ENCODE peak calls at places on chromosome 14, in five cellular contexts. R, F, S, T and G are unnamed samples.

GRCh38 chr14:96681826-96682225 is 115.4 kb upstream of the VRK1 start:
- DNase-seq in F (no peak), T (no peak), S (no peak), R (no peak), G (no peak)

GRCh38 chr14:51684760-51685159 is 33.0 kb downstream of the FRMD6 start:
- DNase-seq in F (no peak), S (no peak), R (no peak), T (no peak), G (no peak)

GRCh38 chr14:88825078-88825458 is 617 bp downstream of the TTC8 start:
- DNase-seq in S (no peak), T (no peak), F (no peak), R (no peak), G (no peak)

GRCh38 chr14:100830681-100831080 is 4.8 kb downstream of the MEG3 start:
- DNase-seq in F (no peak), R (no peak), T (no peak), S (no peak), G (no peak)

GRCh38 chr14:96052541-96053105 is 13.5 kb downstream of the C14orf132 start:
- DNase-seq in R (no peak), F (no peak), S (no peak), T (no peak), G (no peak)

GRCh38 chr14:30283822-30284446 is 275.0 kb upstream of the G2E3 start:
- DNase-seq in T (no peak), F (no peak), R (peak; percentile 16), S (peak; percentile 37), G (no peak)

GRCh38 chr14:46108228-46108627 is 543.4 kb downstream of the RPL10L start:
- DNase-seq in R (no peak), T (no peak), S (no peak), F (no peak), G (no peak)

GRCh38 chr14:32635103-32635719 is 303.5 kb upstream of the NPAS3 start:
- DNase-seq in R (no peak), T (no peak), F (no peak), S (no peak), G (no peak)

GRCh38 chr14:87547536-87547935 is 445.4 kb downstream of the GALC start:
- DNase-seq in S (no peak), R (no peak), F (no peak), T (no peak), G (no peak)

GRCh38 chr14:37697489-37698121 is 102.2 kb downstream of the TTC6 start:
- DNase-seq in F (no peak), T (no peak), R (no peak), S (peak; percentile 96), G (no peak)

GRCh38 chr14:52769889-52770288 is 21.5 kb downstream of the GNPNAT1 start:
- DNase-seq in F (no peak), S (no peak), R (no peak), T (no peak), G (no peak)

GRCh38 chr14:92451755-92452154 is 61.8 kb upstream of the RIN3 start:
- DNase-seq in F (no peak), R (no peak), S (no peak), T (no peak), G (no peak)

GRCh38 chr14:66974397-66975025 is 214.7 kb upstream of the GARIN2 start:
- DNase-seq in R (no peak), S (no peak), T (no peak), F (no peak), G (no peak)

GRCh38 chr14:54343276-54344121 is 53.3 kb upstream of the CDKN3 start:
- DNase-seq in S (peak; percentile 34), F (no peak), R (no peak), T (no peak), G (no peak)

GRCh38 chr14:33617154-33617553 is 333.7 kb downstream of the EGLN3 start:
- DNase-seq in T (no peak), F (no peak), S (no peak), R (no peak), G (no peak)

GRCh38 chr14:67487937-67488893 is at the start of gene TMEM229B:
- DNase-seq in R (no peak), F (no peak), S (no peak), T (peak; percentile 66), G (peak; percentile 92)

GRCh38 chr14:92716131-92716530 is 32.3 kb downstream of the LGMN start:
- DNase-seq in T (no peak), S (no peak), R (no peak), F (no peak), G (no peak)

GRCh38 chr14:64137657-64138290 is 156.4 kb downstream of the ESR2 start:
- DNase-seq in F (no peak), R (peak; percentile 17), T (no peak), S (no peak), G (no peak)

GRCh38 chr14:35215110-35215872 is 76.9 kb upstream of the PSMA6 start:
- DNase-seq in F (no peak), S (peak; percentile 57), R (peak; percentile 6), T (no peak), G (no peak)

GRCh38 chr14:33184587-33184986 is 245.9 kb downstream of the NPAS3 start:
- DNase-seq in T (no peak), R (no peak), F (no peak), S (no peak), G (no peak)

GRCh38 chr14:104228221-104228620 is 89.8 kb downstream of the KIF26A start:
- DNase-seq in T (no peak), S (no peak), R (no peak), F (peak; percentile 49), G (no peak)

GRCh38 chr14:85296466-85297210 is 233.3 kb upstream of the FLRT2 start:
- DNase-seq in R (no peak), F (no peak), T (no peak), S (no peak), G (no peak)

DNA sequence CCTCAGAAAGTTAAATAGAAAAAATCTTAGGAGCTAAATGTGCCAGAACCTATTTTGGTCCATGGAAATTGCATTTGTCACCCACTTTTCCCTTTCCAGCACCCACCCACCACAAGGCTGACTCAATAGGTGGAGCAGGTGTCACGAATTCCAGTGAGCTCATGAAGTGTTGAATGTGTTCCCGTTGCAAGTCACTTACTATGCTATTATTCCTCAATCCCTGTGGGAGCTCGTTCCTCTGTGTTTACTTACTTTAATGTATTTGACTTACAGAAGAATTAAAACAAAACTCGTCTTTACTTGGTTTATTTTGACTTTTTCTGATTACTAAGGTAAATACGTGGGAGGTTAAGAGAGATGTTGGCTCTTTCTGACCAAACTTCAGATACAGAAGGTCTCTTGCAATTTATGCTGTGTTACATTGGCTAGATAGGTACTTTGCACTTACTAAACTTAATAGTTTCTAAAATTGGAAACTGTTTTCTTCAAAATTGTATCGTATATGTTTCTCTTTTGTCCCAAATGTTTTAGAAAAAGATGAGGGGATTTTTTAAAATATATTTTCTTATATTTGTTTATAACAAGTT is 269.4 kb upstream of the NOVA1 start:
- DNase-seq in R (no peak), T (no peak), F (no peak), S (no peak), G (no peak)
- TF ChIP-seq POLR2AphosphoS5 in R (no peak), T (peak; percentile 45), F (no peak), S (no peak), G (no peak)

GRCh38 chr14:102319351-102320032 is at the start of gene ZNF839:
- DNase-seq in F (peak; percentile 96), T (peak; percentile 93), R (peak; percentile 85), S (peak; percentile 69), G (peak; percentile 89)
- TF ChIP-seq POLR2A in F (no peak), T (no peak), R (no peak), S (no peak), G (peak; percentile 30)

GRCh38 chr14:105484069-105484996 is 2.4 kb upstream of the CRIP1 start:
- DNase-seq in S (no peak), R (no peak), F (peak; percentile 95), T (no peak), G (no peak)
- TF ChIP-seq POLR2AphosphoS5 in S (no peak), R (no peak), F (peak; percentile 30), T (no peak), G (no peak)

GRCh38 chr14:99595034-99595433 is 9.0 kb downstream of the CCDC85C start:
- DNase-seq in F (no peak), R (no peak), S (no peak), T (no peak), G (peak; percentile 65)
- TF ChIP-seq POLR2A in F (no peak), R (no peak), S (no peak), T (no peak), G (no peak)

GRCh38 chr14:20799955-20800544 is 2.6 kb downstream of the RNASE1 start:
- DNase-seq in S (peak; percentile 30), T (peak; percentile 33), R (peak; percentile 42), F (peak; percentile 69), G (no peak)

GRCh38 chr14:20799444-20799843 is 3.2 kb downstream of the RNASE1 start:
- DNase-seq in R (no peak), S (no peak), F (no peak), T (no peak), G (no peak)

GRCh38 chr14:20797159-20797558 is 5.5 kb downstream of the RNASE1 start:
- DNase-seq in F (no peak), R (no peak), S (no peak), T (no peak), G (no peak)

GRCh38 chr14:20798932-20799331 is 3.7 kb downstream of the RNASE1 start:
- DNase-seq in S (no peak), R (no peak), F (no peak), T (no peak), G (no peak)

GRCh38 chr14:20798318-20798717 is 4.3 kb downstream of the RNASE1 start:
- DNase-seq in R (no peak), F (no peak), S (no peak), T (no peak), G (no peak)
- TF ChIP-seq POLR2AphosphoS5 in R (no peak), F (no peak), S (no peak), T (no peak), G (no peak)

GRCh38 chr14:105247026-105247425 is 1.3 kb upstream of the BTBD6 start:
- DNase-seq in S (no peak), R (no peak), T (no peak), F (no peak), G (no peak)

GRCh38 chr14:105250008-105250366 is 1.7 kb downstream of the BTBD6 start:
- DNase-seq in T (no peak), S (no peak), F (no peak), R (no peak), G (no peak)

GRCh38 chr14:105247715-105248367 is 492 bp upstream of the BTBD6 start:
- DNase-seq in T (no peak), F (no peak), S (no peak), R (no peak), G (no peak)

GRCh38 chr14:105249175-105250007 is 1.1 kb downstream of the BTBD6 start:
- DNase-seq in F (no peak), S (no peak), T (peak; percentile 35), R (no peak), G (no peak)

DNA sequence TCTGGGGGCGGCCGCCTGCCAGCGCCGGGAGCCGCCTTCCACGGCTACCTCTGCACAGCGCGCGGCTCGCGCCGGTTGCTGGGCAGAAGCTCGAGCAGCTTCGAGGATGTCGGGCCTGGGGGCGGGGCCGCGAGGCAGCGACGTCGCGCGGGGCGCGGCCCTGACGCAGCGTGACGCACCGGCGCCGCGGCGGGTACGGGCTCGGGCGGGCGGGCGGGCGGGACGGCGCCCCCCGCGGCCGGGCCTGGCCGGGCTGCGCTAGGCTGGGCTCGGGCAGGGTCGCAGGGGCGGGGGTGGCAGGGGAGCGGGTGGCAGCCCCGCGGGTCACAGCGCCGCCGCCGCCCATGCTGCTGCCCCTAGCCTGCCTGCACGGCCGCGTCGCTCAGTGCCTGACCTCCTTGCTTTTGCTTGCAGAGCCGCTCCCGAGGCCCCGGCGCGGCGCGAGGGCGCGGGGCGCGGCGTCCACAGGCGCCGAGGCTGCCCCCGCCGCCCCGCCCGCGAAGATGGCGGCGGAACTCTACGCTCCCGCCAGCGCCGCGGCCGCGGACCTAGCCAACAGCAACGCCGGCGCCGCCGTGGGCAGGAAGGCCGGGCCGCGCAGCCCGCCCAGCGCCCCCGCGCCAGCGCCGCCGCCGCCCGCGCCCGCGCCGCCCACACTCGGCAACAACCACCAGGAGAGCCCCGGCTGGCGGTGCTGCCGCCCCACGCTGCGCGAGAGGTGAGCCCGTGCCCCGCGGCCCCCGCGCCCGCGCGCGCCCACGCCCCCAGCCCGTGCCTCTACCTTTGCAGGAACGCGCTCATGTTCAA is at the start of gene BTBD6:
- DNase-seq in T (peak; percentile 91), F (peak; percentile 88), S (no peak), R (no peak), G (peak; percentile 96)
- TF ChIP-seq POLR2A in T (no peak), F (no peak), S (no peak), R (no peak), G (peak; percentile 40)